ENCODE peak calls at places on chromosomes 12 and 14, in four cellular contexts. E is astrocyte, T is neuronal stem cell, X is tibial nerve. F is an unnamed sample.
A peak's percentile ranks its signal among the peaks of the same experiment; 100 is the strongest.

GRCh38 chr12:49974677-49975369 is 2.1 kb downstream of the AQP6 start:
- DNase-seq in X (no peak), E (no peak), T (no peak), F (no peak)

GRCh38 chr14:41586237-41586636 is 20.4 kb upstream of the LRFN5 start:
- DNase-seq in E (no peak), X (no peak), T (no peak), F (no peak)

GRCh38 chr12:2341871-2342270 is 289.1 kb downstream of the CACNA1C start:
- DNase-seq in X (no peak), E (peak; percentile 80), T (no peak), F (no peak)

GRCh38 chr12:7075931-7076330 is 15.4 kb downstream of the C1S start:
- DNase-seq in E (no peak), T (no peak), X (no peak), F (no peak)

GRCh38 chr14:105616802-105617192 is 90.4 kb downstream of the TMEM121 start:
- DNase-seq in T (no peak), E (no peak), X (no peak), F (peak; percentile 41)

GRCh38 chr12:28966049-28966778 is 182.9 kb upstream of the FAR2 start:
- DNase-seq in T (no peak), X (peak; percentile 28), E (peak; percentile 77), F (peak; percentile 47)

GRCh38 chr12:25151476-25151875 is 43.5 kb downstream of the DNAI7 start:
- DNase-seq in X (peak; percentile 9), T (no peak), E (peak; percentile 98), F (no peak)

GRCh38 chr12:71871116-71871515 is 31.6 kb downstream of the TBC1D15 start:
- DNase-seq in X (no peak), T (no peak), E (peak; percentile 6), F (no peak)

GRCh38 chr12:53999596-54000104 is 311 bp upstream of the HOXC9 start:
- DNase-seq in E (no peak), X (peak; percentile 84), T (no peak), F (no peak)

GRCh38 chr12:131950182-131950913 is 606 bp downstream of the EP400 start:
- DNase-seq in E (no peak), X (no peak), T (no peak), F (peak; percentile 61)

GRCh38 chr14:63901434-63902085 is 48.8 kb downstream of the SYNE2 start:
- DNase-seq in E (peak; percentile 60), T (no peak), X (peak; percentile 61), F (no peak)

GRCh38 chr12:7884687-7885086 is 12.0 kb upstream of the SLC2A14 start:
- DNase-seq in E (no peak), T (no peak), X (no peak), F (no peak)

GRCh38 chr12:93580682-93581081 is 8.2 kb downstream of the SOCS2 start:
- DNase-seq in X (no peak), T (no peak), E (no peak), F (no peak)

GRCh38 chr14:99518441-99519346 is 37.5 kb downstream of the CCNK start:
- DNase-seq in X (peak; percentile 70), T (peak; percentile 65), E (no peak), F (peak; percentile 83)

GRCh38 chr12:50187084-50187900 is 20.1 kb upstream of the CERS5 start:
- DNase-seq in X (no peak), T (no peak), E (peak; percentile 95), F (no peak)

GRCh38 chr12:76010732-76011458 is 20.7 kb downstream of the PHLDA1 start:
- DNase-seq in E (peak; percentile 30), X (no peak), T (no peak), F (no peak)

GRCh38 chr14:103533137-103533998 is 4.4 kb downstream of the TRMT61A start:
- DNase-seq in T (no peak), E (no peak), X (no peak), F (no peak)

GRCh38 chr12:63845726-63846125 is 1.2 kb downstream of the SRGAP1 start:
- DNase-seq in E (peak; percentile 34), T (no peak), X (no peak), F (no peak)

GRCh38 chr12:2819810-2820209 is 7.3 kb downstream of the ITFG2 start:
- DNase-seq in T (no peak), E (no peak), X (no peak), F (no peak)

GRCh38 chr12:21934173-21934572 is 7.1 kb downstream of the ABCC9 start:
- DNase-seq in X (no peak), T (no peak), E (peak; percentile 14), F (no peak)

GRCh38 chr12:65500121-65500846 is 221.8 kb downstream of the MSRB3 start:
- DNase-seq in E (peak; percentile 85), T (no peak), X (no peak), F (no peak)

GRCh38 chr12:41103614-41104013 is 84.5 kb upstream of the PDZRN4 start:
- DNase-seq in T (no peak), X (no peak), E (no peak), F (no peak)

GRCh38 chr14:55583942-55584468 is 4.0 kb downstream of the KTN1 start:
- DNase-seq in X (no peak), T (no peak), E (no peak), F (no peak)

GRCh38 chr14:58919262-58919661 is 269.2 kb upstream of the DAAM1 start:
- DNase-seq in E (no peak), X (no peak), T (no peak), F (no peak)

DNA sequence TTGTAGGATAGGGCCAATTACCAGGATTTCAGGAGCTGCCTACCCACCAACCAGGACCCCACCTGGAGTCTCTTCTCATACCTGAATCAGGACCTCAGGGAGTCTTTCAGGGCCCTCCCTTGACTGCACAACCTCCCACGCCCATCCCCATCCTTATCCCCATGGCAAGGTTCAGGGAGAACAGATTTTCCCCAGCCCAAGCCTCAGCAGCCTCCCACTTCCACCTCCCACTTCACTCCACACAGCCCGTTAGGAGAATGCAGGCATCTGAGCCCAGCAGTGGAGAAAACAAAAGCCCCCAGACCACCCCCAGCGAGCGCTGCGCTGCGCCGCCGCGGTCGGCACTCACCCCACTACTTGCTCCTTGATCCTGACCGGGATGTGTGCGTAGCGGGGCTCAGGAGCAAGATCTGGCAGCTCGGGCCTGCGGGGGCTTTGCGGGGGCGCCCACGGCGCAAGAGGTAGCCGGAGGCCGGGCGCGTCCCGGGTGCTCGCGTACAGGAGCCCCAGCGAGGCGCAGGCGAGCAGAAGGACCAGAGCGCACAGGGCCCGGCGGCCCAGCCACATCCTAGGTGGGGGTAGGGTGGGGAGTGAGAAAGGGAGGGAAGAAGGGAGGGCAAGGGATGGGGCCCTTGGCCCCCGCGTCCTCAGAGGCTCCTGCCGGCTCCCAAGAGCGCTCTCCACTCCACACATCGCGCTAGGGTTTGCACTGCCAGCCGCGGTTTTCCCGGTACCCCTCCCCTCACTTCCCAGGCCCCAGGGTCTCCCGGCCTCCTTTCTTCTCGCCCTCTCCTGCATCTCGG is 1.2 kb downstream of the B4GALNT1 start:
- DNase-seq in T (no peak), X (no peak), E (no peak), F (no peak)
- H3K27ac ChIP-seq in T (no peak overlapping the region), X (peak overlapping the region; percentile 65), E (no peak overlapping the region), F (no peak overlapping the region)

GRCh38 chr14:72863216-72864006 is 30.5 kb downstream of the DPF3 start:
- DNase-seq in T (no peak), E (no peak), X (no peak), F (no peak)
- H3K4me1 ChIP-seq in T (no peaks in the 10 kb centered on the region), E (no peaks in the 10 kb centered on the region), X (no peaks in the 10 kb centered on the region), F (no peaks in the 10 kb centered on the region)

GRCh38 chr14:92789457-92790089 is 4.5 kb upstream of the GOLGA5 start:
- DNase-seq in T (no peak), X (no peak), E (no peak), F (no peak)

GRCh38 chr14:92787554-92787953 is 6.6 kb upstream of the GOLGA5 start:
- DNase-seq in T (no peak), E (no peak), X (no peak), F (no peak)

GRCh38 chr14:92783813-92784431 is 10.2 kb upstream of the GOLGA5 start:
- DNase-seq in X (peak; percentile 83), E (peak; percentile 51), T (peak; percentile 11), F (no peak)

GRCh38 chr14:92786427-92786756 is 7.7 kb upstream of the GOLGA5 start:
- DNase-seq in X (no peak), E (no peak), T (no peak), F (no peak)

GRCh38 chr14:92785601-92786426 is 8.3 kb upstream of the GOLGA5 start:
- DNase-seq in T (no peak), X (no peak), E (peak; percentile 89), F (no peak)
- H3K4me3 ChIP-seq in T (no peak overlapping the region), X (no peak overlapping the region), E (no peak overlapping the region), F (no peak overlapping the region)

GRCh38 chr12:96218989-96219678 is 25.0 kb downstream of the ELK3 start:
- DNase-seq in E (no peak), T (no peak), X (no peak), F (no peak)
- H3K27ac ChIP-seq in E (peak overlapping the region; percentile 98), T (no peak overlapping the region), X (no peak overlapping the region), F (peak overlapping the region; percentile 71)

DNA sequence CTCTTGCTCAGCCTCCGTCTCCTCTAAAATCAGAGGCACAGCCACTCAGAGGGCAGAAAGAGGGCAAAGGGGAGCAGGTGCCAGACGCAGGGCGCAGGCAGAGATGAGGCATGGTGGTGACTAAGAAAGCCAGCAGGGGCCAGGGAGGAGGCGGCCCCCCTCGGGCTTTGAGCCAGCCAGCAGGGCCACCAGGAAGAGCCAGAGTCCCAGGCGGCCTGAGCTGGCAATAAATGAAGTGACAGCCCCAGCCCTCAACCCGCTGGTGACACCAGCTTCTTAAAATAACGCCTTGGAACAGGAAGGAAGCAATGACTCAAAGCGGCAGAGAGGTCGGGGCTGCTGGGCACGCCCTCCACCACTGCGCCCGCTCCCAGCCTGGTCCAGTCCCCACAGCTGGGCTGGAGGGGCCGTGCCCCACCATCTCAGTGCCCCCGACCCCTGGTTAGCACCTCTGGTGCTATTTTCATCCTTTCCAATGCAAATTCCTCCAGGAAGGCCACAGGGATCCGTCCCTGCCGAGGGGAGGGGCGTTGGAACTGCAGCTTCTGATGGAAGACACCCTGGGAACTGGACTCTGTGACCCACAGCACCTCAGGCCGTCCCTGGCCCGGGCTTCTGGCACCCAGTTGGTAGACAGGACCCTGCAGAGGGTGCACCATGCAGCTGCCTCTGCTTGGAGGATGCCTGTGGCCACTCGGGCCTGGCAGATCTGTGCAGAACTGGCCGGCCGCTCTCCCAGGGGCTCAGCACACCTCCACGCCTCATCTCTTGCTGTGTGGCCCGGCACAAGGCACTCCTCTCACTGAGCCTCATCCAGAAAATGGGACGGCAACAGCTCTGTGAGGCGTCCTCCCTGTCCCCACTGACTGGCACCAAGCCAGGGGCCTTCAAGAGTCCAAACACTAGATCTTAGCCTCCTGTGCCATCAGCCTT is 113.7 kb downstream of the NCOR2 start:
- DNase-seq in X (peak; percentile 66), E (peak; percentile 56), T (no peak), F (peak; percentile 90)
- H3K4me1 ChIP-seq in X (peaks cover 3% of the 10 kb centered on the region), E (peaks cover 30% of the 10 kb centered on the region), T (peaks cover 16% of the 10 kb centered on the region), F (peaks cover 76% of the 10 kb centered on the region)

GRCh38 chr14:97218336-97218712 is 421.1 kb downstream of the VRK1 start:
- DNase-seq in X (no peak), T (no peak), E (no peak), F (no peak)
- H3K4me3 ChIP-seq in X (no peak overlapping the region), T (no peak overlapping the region), E (peak overlapping the region; percentile 59), F (peak overlapping the region; percentile 37)